ENCODE peak calls at places on chromosomes 12 and 14, in seven cellular contexts. U is iPS-NIHi11; Z is GOT3; X is stromal cell of bone marrow; D is activated CD4-positive, CD25-positive, alpha-beta regulatory T cell treated with anti-CD3 and anti-CD28 coated beads, Interleukin-2, amount 50 U/mL, for 16 hours; N is RPMI7951; B is NCI-H1417. R is an unnamed sample.

GRCh38 chr14:89221109-89221508 is 195.9 kb downstream of the FOXN3 start:
- DNase-seq in U (no peak), Z (no peak), X (peak), D (no peak), N (peak), B (no peak), R (no peak)

GRCh38 chr12:79997115-79997805 is 62.4 kb upstream of the PPP1R12A start:
- DNase-seq in U (no peak), Z (no peak), X (no peak), D (no peak), N (no peak), B (no peak), R (no peak)

GRCh38 chr12:27866382-27867101 is 86.5 kb upstream of the MANSC4 start:
- DNase-seq in U (no peak), Z (no peak), X (no peak), D (no peak), N (peak), B (no peak), R (no peak)

GRCh38 chr14:103207038-103207403 is 83.8 kb downstream of the TNFAIP2 start:
- DNase-seq in U (peak), Z (no peak), X (peak), D (no peak), N (no peak), B (no peak), R (peak)

GRCh38 chr12:62683724-62684501 is 217.3 kb downstream of the MON2 start:
- DNase-seq in U (peak), Z (no peak), X (peak), D (no peak), N (peak), B (no peak), R (peak)

GRCh38 chr14:35400707-35401421 is 3.7 kb downstream of the NFKBIA start:
- DNase-seq in U (no peak), Z (no peak), X (no peak), D (peak), N (no peak), B (no peak), R (no peak)

GRCh38 chr12:51887476-51888315 is at the start of gene ANKRD33:
- DNase-seq in U (peak), Z (no peak), X (no peak), D (no peak), N (no peak), B (peak), R (no peak)

GRCh38 chr12:116697305-116698130 is 40.4 kb downstream of the SPRING1 start:
- DNase-seq in U (peak), Z (no peak), X (no peak), D (no peak), N (no peak), B (peak), R (peak)

GRCh38 chr12:4909734-4910501 is at the start of gene KCNA1:
- DNase-seq in U (peak), Z (no peak), X (no peak), D (no peak), N (no peak), B (peak), R (no peak)

GRCh38 chr14:99592933-99593753 is 10.9 kb downstream of the CCDC85C start:
- DNase-seq in U (no peak), Z (no peak), X (no peak), D (no peak), N (no peak), B (no peak), R (no peak)

GRCh38 chr12:57846285-57846576 is 298 bp downstream of the CTDSP2 start:
- DNase-seq in U (no peak), Z (no peak), X (no peak), D (no peak), N (no peak), B (peak), R (no peak)

GRCh38 chr12:53974084-53975018 is at the start of gene HOTAIR:
- DNase-seq in U (no peak), Z (no peak), X (no peak), D (no peak), N (peak), B (peak), R (no peak)

GRCh38 chr14:32417956-32418552 is 89.0 kb downstream of the AKAP6 start:
- DNase-seq in U (no peak), Z (no peak), X (peak), D (no peak), N (peak), B (peak), R (peak)

GRCh38 chr12:132824053-132824452 is 4.6 kb downstream of the GOLGA3 start:
- DNase-seq in U (no peak), Z (no peak), X (no peak), D (no peak), N (no peak), B (no peak), R (no peak)

GRCh38 chr12:22032732-22033131 is 13.3 kb upstream of the CMAS start:
- DNase-seq in U (no peak), Z (no peak), X (no peak), D (no peak), N (no peak), B (no peak), R (no peak)

GRCh38 chr14:61589691-61590521 is 105.4 kb upstream of the HIF1A start:
- DNase-seq in U (no peak), Z (no peak), X (no peak), D (no peak), N (no peak), B (no peak), R (no peak)

GRCh38 chr14:22547309-22547947 is 41.6 kb downstream of the DAD1 start:
- DNase-seq in U (no peak), Z (no peak), X (no peak), D (no peak), N (peak), B (no peak), R (peak)

GRCh38 chr14:100849432-100849831 is 23.5 kb downstream of the MEG3 start:
- DNase-seq in U (no peak), Z (no peak), X (no peak), D (no peak), N (peak), B (no peak), R (no peak)